ENCODE peak calls at places on chromosome 20, in ten cellular contexts. G is endothelial cell, C is left ventricle myocardium inferior, J is AG04450, T is fibroblast of pulmonary artery, U is pancreas, W is NB4, Z is Calu3, E is heart left ventricle, I is AG09309. S is an unnamed sample.
A peak's percentile ranks its signal among the peaks of the same experiment; 100 is the strongest.

GRCh38 chr20:44805991-44806729 is 4.2 kb downstream of the RIMS4 start:
- DNase-seq in G (no peak), C (no peak), J (no peak), T (peak; percentile 43), U (no peak), W (no peak), Z (no peak), E (no peak), I (peak; percentile 32), S (peak; percentile 93)

GRCh38 chr20:20209684-20210083 is 157.4 kb downstream of the CFAP61 start:
- DNase-seq in G (no peak), C (no peak), J (no peak), T (no peak), U (no peak), W (no peak), Z (no peak), E (no peak), I (no peak), S (no peak)

GRCh38 chr20:20210943-20211273 is 157.0 kb upstream of the INSM1 start:
- DNase-seq in G (no peak), C (no peak), J (no peak), T (no peak), U (no peak), W (no peak), Z (no peak), E (no peak), I (no peak), S (no peak)

GRCh38 chr20:8432435-8433148 is 300.5 kb downstream of the PLCB1 start:
- DNase-seq in G (no peak), C (no peak), J (no peak), T (no peak), U (no peak), W (no peak), Z (no peak), E (no peak), I (no peak), S (no peak)

GRCh38 chr20:32535953-32536823 is 48.9 kb downstream of the NOL4L start:
- DNase-seq in G (peak; percentile 49), C (peak; percentile 48), J (no peak), T (no peak), U (peak; percentile 84), W (peak; percentile 63), Z (peak; percentile 70), E (peak; percentile 75), I (no peak), S (no peak)

GRCh38 chr20:38805958-38806854 is 709 bp downstream of the PPP1R16B start:
- DNase-seq in G (peak; percentile 37), C (peak; percentile 18), J (no peak), T (no peak), U (no peak), W (peak; percentile 48), Z (peak; percentile 51), E (peak; percentile 67), I (no peak), S (no peak)

GRCh38 chr20:50172347-50173013 is 18.1 kb upstream of the CEBPB start:
- DNase-seq in G (peak; percentile 73), C (peak; percentile 92), J (no peak), T (peak; percentile 81), U (peak; percentile 88), W (no peak), Z (peak; percentile 90), E (peak; percentile 95), I (no peak), S (no peak)

GRCh38 chr20:1389703-1390385 is 3.0 kb downstream of the FKBP1A start:
- DNase-seq in G (no peak), C (no peak), J (no peak), T (peak; percentile 66), U (peak; percentile 44), W (no peak), Z (no peak), E (no peak), I (no peak), S (no peak)

GRCh38 chr20:25196701-25197120 is 1.2 kb downstream of the ENTPD6 start:
- DNase-seq in G (no peak), C (no peak), J (no peak), T (no peak), U (peak; percentile 44), W (no peak), Z (peak; percentile 7), E (no peak), I (no peak), S (no peak)

GRCh38 chr20:25197173-25197869 is 1.8 kb downstream of the ENTPD6 start:
- DNase-seq in G (no peak), C (no peak), J (no peak), T (no peak), U (no peak), W (no peak), Z (peak; percentile 10), E (no peak), I (no peak), S (no peak)

GRCh38 chr20:25195014-25195961 is at the start of gene ENTPD6:
- DNase-seq in G (peak; percentile 90), C (peak; percentile 93), J (peak; percentile 64), T (peak; percentile 84), U (peak; percentile 96), W (peak; percentile 93), Z (peak; percentile 80), E (peak; percentile 97), I (no peak), S (peak; percentile 59)

GRCh38 chr20:25194333-25194972 is 1.1 kb upstream of the ENTPD6 start:
- DNase-seq in G (no peak), C (no peak), J (no peak), T (no peak), U (peak; percentile 59), W (no peak), Z (no peak), E (no peak), I (no peak), S (no peak)

DNA sequence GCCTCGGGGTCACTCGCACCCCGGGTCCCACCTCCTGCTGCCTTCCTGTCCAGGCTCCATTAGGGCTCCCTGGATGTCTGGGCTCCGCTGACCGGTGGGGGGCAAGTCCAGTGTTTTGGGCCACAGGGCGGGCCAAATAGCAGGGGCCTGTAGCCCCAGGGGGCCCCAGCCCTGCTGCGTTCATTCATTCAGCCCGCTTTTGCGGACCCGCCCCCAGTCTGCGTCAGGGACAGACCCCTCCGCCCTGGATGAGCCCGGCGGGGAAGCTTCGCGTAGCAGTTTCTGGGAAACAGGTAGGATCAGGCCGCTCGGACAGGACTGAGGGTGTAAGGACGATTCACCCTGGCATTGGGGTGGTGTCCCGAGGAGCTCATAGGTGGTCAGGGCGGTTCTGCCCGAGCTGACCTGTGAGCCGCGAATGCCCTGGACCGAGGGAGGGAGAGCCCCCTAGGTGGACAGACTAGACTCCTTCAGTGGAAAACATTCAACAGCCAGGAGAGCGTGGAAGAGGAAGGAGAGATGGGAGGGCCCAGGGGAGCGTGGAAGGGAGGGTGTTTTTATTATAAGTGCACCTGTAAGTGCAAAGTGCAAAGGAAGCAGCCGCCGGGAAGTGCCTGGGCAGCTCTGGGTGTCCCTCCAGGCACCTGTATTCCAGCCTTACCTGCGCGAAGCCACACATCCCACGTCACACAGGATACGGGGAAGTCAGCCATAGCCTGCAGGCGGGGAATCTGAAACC is 619 bp downstream of the ENTPD6 start:
- DNase-seq in G (peak; percentile 38), C (no peak), J (no peak), T (no peak), U (peak; percentile 64), W (no peak), Z (peak; percentile 3), E (no peak), I (no peak), S (no peak)
- TF ChIP-seq CTCF in G (no peak), C (no peak), J (no peak), T (no peak), U (no peak), W (no peak), Z (no peak), E (no peak), I (no peak), S (no peak)

DNA sequence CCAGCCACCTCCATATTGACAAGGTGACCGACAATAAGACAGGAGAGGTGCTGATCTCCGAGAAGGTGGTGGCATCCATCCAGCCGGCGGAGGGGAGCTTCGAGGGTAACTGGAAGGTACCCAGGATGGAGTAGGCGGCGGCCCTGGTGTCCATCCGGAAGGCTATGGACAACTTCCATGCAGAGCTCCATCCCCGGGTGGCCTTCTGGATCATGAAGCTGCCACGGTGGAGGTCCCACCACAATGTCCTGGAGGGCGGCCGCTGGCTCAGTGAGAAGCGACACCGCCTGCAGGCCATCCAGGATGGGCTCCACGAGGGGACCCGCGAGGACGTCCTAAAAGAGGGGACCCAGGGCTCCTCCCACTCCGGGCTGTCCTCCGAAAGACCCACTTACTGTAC is 17.0 kb downstream of the DEFB115 start:
- DNase-seq in G (no peak), C (no peak), J (no peak), T (no peak), U (no peak), W (no peak), Z (no peak), E (no peak), I (no peak), S (no peak)
- TF ChIP-seq CTCF in G (no peak), C (no peak), J (no peak), T (no peak), U (no peak), W (no peak), Z (no peak), E (no peak), I (no peak), S (no peak)

GRCh38 chr20:54557836-54558590 is 82.6 kb downstream of the DOK5 start:
- DNase-seq in G (no peak), C (no peak), J (no peak), T (peak; percentile 63), U (no peak), W (no peak), Z (no peak), E (no peak), I (no peak), S (no peak)

GRCh38 chr20:54550776-54551396 is 75.5 kb downstream of the DOK5 start:
- DNase-seq in G (no peak), C (no peak), J (no peak), T (peak; percentile 39), U (no peak), W (no peak), Z (no peak), E (no peak), I (no peak), S (no peak)

GRCh38 chr20:54556406-54556805 is 81.0 kb downstream of the DOK5 start:
- DNase-seq in G (no peak), C (no peak), J (no peak), T (no peak), U (no peak), W (no peak), Z (no peak), E (no peak), I (no peak), S (no peak)

GRCh38 chr20:54555150-54555549 is 79.8 kb downstream of the DOK5 start:
- DNase-seq in G (no peak), C (no peak), J (no peak), T (no peak), U (no peak), W (no peak), Z (no peak), E (no peak), I (no peak), S (no peak)

GRCh38 chr20:54554006-54554405 is 78.6 kb downstream of the DOK5 start:
- DNase-seq in G (no peak), C (no peak), J (no peak), T (no peak), U (no peak), W (no peak), Z (no peak), E (no peak), I (no peak), S (no peak)
- TF ChIP-seq CTCF in G (no peak), C (no peak), J (no peak), T (no peak), U (no peak), W (no peak), Z (no peak), E (no peak), I (no peak), S (no peak)

DNA sequence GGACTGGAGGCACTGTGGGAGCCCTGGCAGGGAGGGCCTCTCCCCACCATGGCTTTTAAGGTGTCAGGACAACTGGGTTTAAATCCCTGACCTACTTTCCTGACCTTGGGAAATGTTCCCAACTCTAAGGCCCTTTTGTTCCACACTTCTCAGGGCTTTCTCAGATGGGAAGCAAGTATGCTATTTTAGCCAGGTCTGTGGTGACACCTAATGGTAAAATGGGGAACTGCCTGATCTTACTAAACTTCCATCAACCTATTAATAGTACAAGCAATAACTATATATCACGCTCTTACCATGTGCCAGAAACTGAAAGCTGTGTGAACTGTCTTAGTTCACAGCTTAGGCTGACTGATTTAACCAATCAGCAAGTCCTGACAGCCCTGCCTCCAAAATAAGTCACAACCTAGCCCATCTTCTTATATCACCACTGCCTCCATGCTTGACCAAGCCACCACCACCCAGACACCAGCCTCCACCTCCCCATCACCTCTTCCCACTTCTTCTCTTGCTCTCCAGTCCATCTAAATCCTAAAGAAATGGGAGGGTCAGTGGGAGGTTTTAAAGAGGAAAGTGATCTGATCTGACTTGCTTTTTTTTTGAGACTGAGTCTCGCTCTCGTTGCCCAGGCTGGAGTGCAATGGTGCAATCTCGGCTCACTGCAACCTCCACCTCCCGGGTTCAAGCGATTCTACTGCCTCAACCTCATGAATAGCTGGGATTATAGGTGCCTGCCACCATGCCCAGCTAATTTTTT is 6.9 kb upstream of the BLCAP start:
- DNase-seq in G (peak; percentile 69), C (no peak), J (no peak), T (peak; percentile 90), U (no peak), W (peak; percentile 83), Z (peak; percentile 81), E (no peak), I (peak; percentile 58), S (peak; percentile 51)
- TF ChIP-seq CTCF in G (peak; percentile 84), C (peak; percentile 93), J (peak; percentile 88), T (peak; percentile 86), U (peak; percentile 69), W (peak; percentile 79), Z (peak; percentile 85), E (peak; percentile 88), I (peak; percentile 77), S (peak; percentile 78)

S was measured in AG09319.